ENCODE peak calls at places on chromosomes 2 and 18, in seven cellular contexts. Q is stimulated activated CD8-positive, alpha-beta memory T cell treated with anti-CD3 and anti-CD28 coated beads, Interleukin-15, amount 100 ng/mL, for 24 hours; A is myocyte; R is CD8-positive, alpha-beta T cell; F is stimulated activated CD4-positive, alpha-beta T cell treated with anti-CD3 and anti-CD28 coated beads, Interleukin-15, amount 100 ng/mL, for 1 hour; K is NCI-H345; P is IMR-90. Y is an unnamed sample.

GRCh38 chr2:109612991-109613921 is 510 bp downstream of the SEPTIN10 start:
- DNase-seq in Q (no peak), A (peak), R (no peak), F (no peak), K (peak), P (peak), Y (peak)

GRCh38 chr2:240127911-240128607 is 8.0 kb downstream of the COPS9 start:
- DNase-seq in Q (no peak), A (peak), R (peak), F (no peak), K (no peak), P (no peak), Y (no peak)

GRCh38 chr18:46134920-46135675 is 30.9 kb downstream of the HAUS1 start:
- DNase-seq in Q (no peak), A (peak), R (no peak), F (no peak), K (no peak), P (no peak), Y (no peak)

GRCh38 chr2:98508690-98509054 is 64.0 kb downstream of the INPP4A start:
- DNase-seq in Q (no peak), A (no peak), R (no peak), F (no peak), K (no peak), P (peak), Y (no peak)

GRCh38 chr18:41828137-41828536 is 126.9 kb upstream of the PIK3C3 start:
- DNase-seq in Q (no peak), A (no peak), R (no peak), F (no peak), K (peak), P (no peak), Y (no peak)

GRCh38 chr2:232415736-232416520 is 9.3 kb downstream of the ALPG start:
- DNase-seq in Q (no peak), A (no peak), R (no peak), F (no peak), K (no peak), P (no peak), Y (no peak)

GRCh38 chr2:142041105-142041504 is 89.7 kb downstream of the LRP1B start:
- DNase-seq in Q (no peak), A (no peak), R (no peak), F (no peak), K (no peak), P (no peak), Y (peak)

GRCh38 chr2:112723556-112723940 is 2.7 kb downstream of the NT5DC4 start:
- DNase-seq in Q (no peak), A (no peak), R (no peak), F (no peak), K (no peak), P (no peak), Y (no peak)

GRCh38 chr2:9271691-9272090 is 65.1 kb downstream of the ASAP2 start:
- DNase-seq in Q (no peak), A (no peak), R (no peak), F (no peak), K (no peak), P (no peak), Y (no peak)

GRCh38 chr2:30765876-30766470 is 41.3 kb downstream of the CAPN13 start:
- DNase-seq in Q (no peak), A (no peak), R (no peak), F (no peak), K (no peak), P (no peak), Y (no peak)

GRCh38 chr18:48896875-48897511 is 53.8 kb downstream of the SMAD7 start:
- DNase-seq in Q (no peak), A (peak), R (no peak), F (no peak), K (no peak), P (peak), Y (no peak)

GRCh38 chr18:45805551-45805950 is 19.9 kb upstream of the SIGLEC15 start:
- DNase-seq in Q (no peak), A (no peak), R (no peak), F (no peak), K (no peak), P (no peak), Y (no peak)

GRCh38 chr2:86487062-86487461 is 45.9 kb downstream of the KDM3A start:
- DNase-seq in Q (no peak), A (no peak), R (no peak), F (no peak), K (no peak), P (no peak), Y (no peak)

GRCh38 chr18:53551868-53552426 is 672.5 kb downstream of the MBD2 start:
- DNase-seq in Q (no peak), A (no peak), R (no peak), F (no peak), K (no peak), P (no peak), Y (no peak)

GRCh38 chr18:28168725-28169124 is 8.2 kb downstream of the CDH2 start:
- DNase-seq in Q (no peak), A (no peak), R (no peak), F (no peak), K (no peak), P (no peak), Y (no peak)

GRCh38 chr18:12062974-12063373 is 30.7 kb upstream of the ANKRD62 start:
- DNase-seq in Q (no peak), A (no peak), R (no peak), F (no peak), K (no peak), P (no peak), Y (no peak)

GRCh38 chr2:216404010-216404618 is 8.2 kb upstream of the SMARCAL1 start:
- DNase-seq in Q (peak), A (peak), R (peak), F (no peak), K (peak), P (peak), Y (peak)

GRCh38 chr2:55965276-55965675 is 41.7 kb upstream of the EFEMP1 start:
- DNase-seq in Q (no peak), A (no peak), R (no peak), F (no peak), K (no peak), P (no peak), Y (no peak)

GRCh38 chr18:55185391-55185790 is 226.1 kb upstream of the CCDC68 start:
- DNase-seq in Q (no peak), A (peak), R (no peak), F (no peak), K (no peak), P (peak), Y (no peak)